ENCODE peak calls at places on chromosomes 5 and 9, in eight cellular contexts. C is AG09309; U is activated effector memory CD4-positive, alpha-beta T cell treated with Interleukin-2 at 50 U/mL for 16 hours; A is stimulated activated CD4-positive, alpha-beta T cell treated with anti-CD3 and anti-CD28 coated beads, Interleukin-2, amount 100 ng/mL, for 48 hours; X is A172; W is NCI-H446; Z is T-cell; O is iPS-NIHi11. S is an unnamed sample.

GRCh38 chr9:136095028-136095494 is at the start of gene NACC2:
- DNase-seq in W (no peak), U (peak; percentile 28), O (peak; percentile 88), C (no peak), Z (no peak), A (no peak), X (no peak), S (peak; percentile 49)

GRCh38 chr9:5698810-5699556 is 70.1 kb downstream of the RIC1 start:
- DNase-seq in A (no peak), U (no peak), X (no peak), O (no peak), C (no peak), W (no peak), Z (no peak), S (no peak)

GRCh38 chr9:85258823-85259370 is 482.9 kb downstream of the AGTPBP1 start:
- DNase-seq in W (no peak), Z (no peak), X (peak; percentile 10), O (peak; percentile 78), C (peak; percentile 59), A (no peak), U (no peak), S (peak; percentile 75)

GRCh38 chr9:96777539-96777864 is 385 bp downstream of the ZNF510 start:
- DNase-seq in A (no peak), O (no peak), Z (no peak), W (no peak), X (no peak), C (no peak), U (no peak), S (peak; percentile 68)

GRCh38 chr5:115333164-115333563 is 36.7 kb upstream of the CCDC112 start:
- DNase-seq in O (no peak), U (no peak), Z (no peak), A (no peak), W (no peak), C (no peak), X (no peak), S (no peak)

GRCh38 chr5:88833371-88834107 is 49.4 kb downstream of the MEF2C start:
- DNase-seq in A (peak; percentile 9), O (no peak), X (peak; percentile 38), W (no peak), Z (peak; percentile 3), C (peak; percentile 16), U (no peak), S (no peak)

GRCh38 chr5:157915638-157916037 is 56.7 kb upstream of the CLINT1 start:
- DNase-seq in W (peak; percentile 85), Z (no peak), U (no peak), O (no peak), C (no peak), X (no peak), A (no peak), S (no peak)

GRCh38 chr9:120369608-120370220 is 210.3 kb downstream of the CDK5RAP2 start:
- DNase-seq in W (no peak), Z (no peak), A (no peak), C (no peak), O (no peak), U (no peak), X (no peak), S (no peak)

GRCh38 chr9:77020438-77021264 is 1.2 kb downstream of the FOXB2 start:
- DNase-seq in O (peak; percentile 31), C (no peak), W (no peak), A (no peak), X (no peak), Z (no peak), U (no peak), S (no peak)

GRCh38 chr9:27204578-27204977 is 92.4 kb downstream of the EQTN start:
- DNase-seq in O (no peak), Z (no peak), A (no peak), U (no peak), C (no peak), X (no peak), W (no peak), S (no peak)

GRCh38 chr5:138942861-138943260 is 67.7 kb upstream of the LRRTM2 start:
- DNase-seq in A (no peak), Z (no peak), C (no peak), O (no peak), W (no peak), X (no peak), U (no peak), S (no peak)